ENCODE peak calls at places on chromosomes 11 and 22, in six cellular contexts. T, G, K, E, D and N are unnamed samples.

GRCh38 chr11:103651341-103651998 is 385.0 kb upstream of the DDI1 start:
- DNase-seq in G (no peak), K (no peak), E (no peak), D (no peak), T (no peak), N (no peak)

GRCh38 chr11:68543594-68543993 is 83.0 kb downstream of the PPP6R3 start:
- DNase-seq in K (no peak), G (no peak), T (no peak), E (no peak), D (no peak), N (no peak)

GRCh38 chr11:108609681-108610080 is 16.1 kb upstream of the EXPH5 start:
- DNase-seq in D (no peak), K (peak; percentile 48), T (no peak), E (no peak), G (no peak), N (no peak)

GRCh38 chr11:20443596-20443995 is 56.1 kb downstream of the PRMT3 start:
- DNase-seq in D (no peak), E (peak; percentile 12), G (no peak), K (peak; percentile 35), T (no peak), N (no peak)

GRCh38 chr22:34841321-34841901 is 224.5 kb upstream of the ISX start:
- DNase-seq in G (no peak), D (no peak), E (no peak), T (no peak), K (no peak), N (no peak)

GRCh38 chr22:40624770-40625169 is 11.7 kb downstream of the MRTFA start:
- DNase-seq in T (no peak), D (no peak), G (no peak), E (no peak), K (no peak), N (no peak)

GRCh38 chr22:36369922-36370781 is 17.6 kb downstream of the MYH9 start:
- DNase-seq in T (no peak), D (no peak), E (no peak), K (peak; percentile 62), G (peak; percentile 76), N (no peak)

GRCh38 chr22:17606472-17606871 is 22.1 kb downstream of the ATP6V1E1 start:
- DNase-seq in T (peak; percentile 16), D (no peak), K (peak; percentile 58), G (no peak), E (peak; percentile 4), N (no peak)

GRCh38 chr11:71114124-71114851 is 138.1 kb downstream of the SHANK2 start:
- DNase-seq in T (no peak), K (no peak), E (no peak), G (no peak), D (no peak), N (no peak)

GRCh38 chr11:69377953-69378302 is 84.0 kb downstream of the MYEOV start:
- DNase-seq in G (no peak), D (no peak), T (no peak), E (no peak), K (no peak), N (no peak)

GRCh38 chr11:554824-555499 is 5.6 kb downstream of the LMNTD2 start:
- DNase-seq in G (peak; percentile 82), T (no peak), E (no peak), D (peak; percentile 83), K (no peak), N (peak; percentile 80)

GRCh38 chr11:76302707-76303395 is 78.1 kb downstream of the THAP12 start:
- DNase-seq in K (no peak), D (no peak), G (no peak), E (no peak), T (no peak), N (no peak)

GRCh38 chr22:29707471-29707870 is 12.3 kb upstream of the CABP7 start:
- DNase-seq in T (no peak), K (no peak), G (no peak), D (no peak), E (no peak), N (no peak)

GRCh38 chr11:74673956-74674355 is 57.3 kb downstream of the CHRDL2 start:
- DNase-seq in G (no peak), K (no peak), T (no peak), E (no peak), D (no peak), N (no peak)

GRCh38 chr22:43397766-43398165 is 14.0 kb upstream of the MPPED1 start:
- DNase-seq in G (no peak), K (no peak), T (no peak), E (no peak), D (no peak), N (no peak)

GRCh38 chr22:35452351-35452781 is 52.4 kb downstream of the MCM5 start:
- DNase-seq in E (no peak), G (no peak), D (no peak), K (no peak), T (no peak), N (no peak)

GRCh38 chr11:105553015-105553414 is 56.9 kb upstream of the GRIA4 start:
- DNase-seq in G (peak; percentile 77), D (no peak), K (peak; percentile 2), T (peak; percentile 3), E (no peak), N (no peak)

GRCh38 chr11:134786636-134787035 is 374.6 kb upstream of the B3GAT1 start:
- DNase-seq in D (no peak), K (no peak), E (no peak), G (no peak), T (no peak), N (no peak)

GRCh38 chr11:2561283-2562180 is 116.7 kb downstream of the KCNQ1 start:
- DNase-seq in G (peak; percentile 29), E (no peak), K (no peak), T (no peak), D (no peak), N (no peak)

GRCh38 chr22:48449466-48450187 is 1378.0 kb downstream of the BRD1 start:
- DNase-seq in G (no peak), T (no peak), D (no peak), E (no peak), K (no peak), N (no peak)

GRCh38 chr22:26479792-26480610 is 3.6 kb downstream of the HPS4 start:
- DNase-seq in G (no peak), T (no peak), K (no peak), D (no peak), E (no peak), N (peak; percentile 55)

GRCh38 chr11:110947100-110947499 is 234.9 kb upstream of the ARHGAP20 start:
- DNase-seq in E (no peak), G (no peak), T (no peak), D (no peak), K (no peak), N (no peak)